ENCODE peak calls at places on chromosome 5, in six cellular contexts. B is fibroblast of villous mesenchyme; U is caudate nucleus; O is psoas muscle; E is stimulated activated CD4-positive, alpha-beta T cell treated with anti-CD3 and anti-CD28 coated beads, Interleukin-1b, Interleukin-23, amount 100 ng/mL, for 1 hour; N is amniotic epithelial cell. S is an unnamed sample.

GRCh38 chr5:32092938-32093812 is 80.9 kb downstream of the GOLPH3 start:
- DNase-seq in N (peak; percentile 72), E (peak; percentile 21), O (no peak), B (peak; percentile 74), U (peak; percentile 65), S (no peak)

GRCh38 chr5:140391732-140392131 is 9.9 kb upstream of the ANKHD1 start:
- DNase-seq in N (no peak), E (no peak), B (no peak), O (no peak), U (no peak), S (no peak)

GRCh38 chr5:151093476-151093889 is 12.6 kb upstream of the TNIP1 start:
- DNase-seq in O (no peak), N (peak; percentile 97), B (peak; percentile 97), U (no peak), E (no peak), S (no peak)

GRCh38 chr5:140696891-140697492 is 3.3 kb upstream of the ZMAT2 start:
- DNase-seq in N (no peak), E (no peak), O (no peak), B (no peak), U (no peak), S (no peak)

GRCh38 chr5:78113689-78114088 is 180.8 kb downstream of the AP3B1 start:
- DNase-seq in B (no peak), N (no peak), O (no peak), U (no peak), E (no peak), S (no peak)

GRCh38 chr5:72167790-72168189 is 60.5 kb downstream of the MAP1B start:
- DNase-seq in U (no peak), O (peak; percentile 69), N (peak; percentile 54), B (no peak), E (no peak), S (peak; percentile 7)

GRCh38 chr5:65971643-65972042 is 45.3 kb downstream of the ERBIN start:
- DNase-seq in E (no peak), N (no peak), U (no peak), B (no peak), O (no peak), S (no peak)

GRCh38 chr5:71810023-71810422 is 90.9 kb downstream of the CARTPT start:
- DNase-seq in B (no peak), U (no peak), N (no peak), E (no peak), O (no peak), S (no peak)

GRCh38 chr5:31502506-31502905 is 29.4 kb downstream of the DROSHA start:
- DNase-seq in N (no peak), B (no peak), U (no peak), O (no peak), E (no peak), S (no peak)

GRCh38 chr5:111752426-111752965 is 4.5 kb downstream of the NREP start:
- DNase-seq in E (no peak), O (no peak), U (no peak), B (no peak), N (no peak), S (no peak)

GRCh38 chr5:56607551-56607950 is 207.8 kb upstream of the MAP3K1 start:
- DNase-seq in E (no peak), N (peak; percentile 50), U (peak; percentile 48), B (peak; percentile 43), O (no peak), S (no peak)

GRCh38 chr5:160375166-160375565 is 4.7 kb upstream of the C1QTNF2 start:
- DNase-seq in N (no peak), O (no peak), E (no peak), B (peak; percentile 5), U (no peak), S (no peak)

GRCh38 chr5:74272831-74273545 is 367.5 kb downstream of the ENC1 start:
- DNase-seq in B (peak; percentile 54), N (peak; percentile 60), U (no peak), O (no peak), E (no peak), S (no peak)

GRCh38 chr5:73387630-73388370 is 60.8 kb downstream of the FOXD1 start:
- DNase-seq in O (no peak), B (peak; percentile 38), U (no peak), E (no peak), N (no peak), S (no peak)

GRCh38 chr5:10233011-10233410 is 16.7 kb downstream of the ATPSCKMT start:
- DNase-seq in U (no peak), B (no peak), O (no peak), E (no peak), N (no peak), S (no peak)

GRCh38 chr5:172849636-172850453 is 15.8 kb downstream of the ERGIC1 start:
- DNase-seq in B (no peak), N (no peak), E (no peak), O (peak; percentile 72), U (peak; percentile 24), S (no peak)

GRCh38 chr5:171415115-171415730 is 4.2 kb upstream of the FGF18 start:
- DNase-seq in B (no peak), E (no peak), U (no peak), N (no peak), O (no peak), S (no peak)

GRCh38 chr5:107915413-107915812 is 244.7 kb upstream of the EFNA5 start:
- DNase-seq in O (no peak), N (peak; percentile 52), U (no peak), B (peak; percentile 50), E (no peak), S (no peak)

GRCh38 chr5:531101-531748 is 7.0 kb upstream of the SLC9A3 start:
- DNase-seq in U (no peak), E (no peak), O (no peak), N (no peak), B (no peak), S (no peak)

GRCh38 chr5:61817472-61818326 is 485.6 kb downstream of the ZSWIM6 start:
- DNase-seq in U (peak; percentile 82), B (peak; percentile 63), O (no peak), N (peak; percentile 50), E (no peak), S (no peak)

GRCh38 chr5:142246263-142246662 is 78.6 kb downstream of the SPRY4 start:
- DNase-seq in N (peak; percentile 50), E (no peak), B (peak; percentile 33), O (no peak), U (no peak), S (no peak)

GRCh38 chr5:113405530-113405929 is 29.3 kb downstream of the TSSK1B start:
- DNase-seq in N (no peak), U (no peak), E (no peak), O (no peak), B (no peak), S (no peak)

GRCh38 chr5:29697786-29698414 is 1495.6 kb upstream of the CDH6 start:
- DNase-seq in N (peak; percentile 0), E (no peak), U (no peak), B (no peak), O (no peak), S (no peak)

GRCh38 chr5:124760608-124761390 is 14.4 kb upstream of the ZNF608 start:
- DNase-seq in E (no peak), N (peak; percentile 74), U (peak; percentile 25), B (no peak), O (no peak), S (no peak)

GRCh38 chr5:19261879-19262278 is 726.1 kb downstream of the CDH18 start:
- DNase-seq in O (no peak), U (no peak), N (no peak), B (no peak), E (no peak), S (no peak)

S was measured in hypothalamus.